ENCODE peak calls at places on chromosomes 7 and 10, in seven cellular contexts. S is dermis microvascular lymphatic vessel endothelial cell; R is activated gamma-delta T cell treated with anti-CD3 and anti-CD28 coated beads, Interleukin-2, amount 50 U/mL, for 16 hours; T is HEK293T; B is H7; A is MV-4-11; V is stimulated activated effector memory CD8-positive, alpha-beta T cell treated with anti-CD3 and anti-CD28 coated beads, Interleukin-12 subunit alpha, Interleukin-12 subunit beta, amount 100 ng/mL, for 72 hours. E is an unnamed sample.
A peak's percentile ranks its signal among the peaks of the same experiment; 100 is the strongest.

GRCh38 chr7:34735526-34735925 is 77.5 kb downstream of the NPSR1 start:
- DNase-seq in V (no peak), S (no peak), B (no peak), T (no peak), A (no peak), R (no peak), E (no peak)

GRCh38 chr10:14751576-14752330 is 22.9 kb downstream of the FAM107B start:
- DNase-seq in R (no peak), V (no peak), A (peak; percentile 85), T (no peak), S (no peak), B (no peak), E (no peak)

GRCh38 chr10:96906864-96907263 is 74.8 kb downstream of the LCOR start:
- DNase-seq in S (no peak), V (no peak), R (no peak), T (no peak), B (no peak), A (no peak), E (no peak)

GRCh38 chr10:126302831-126303230 is 85.4 kb downstream of the ADAM12 start:
- DNase-seq in A (no peak), T (no peak), S (no peak), B (no peak), R (no peak), V (no peak), E (peak; percentile 5)

GRCh38 chr10:1178506-1178905 is 122.3 kb downstream of the WDR37 start:
- DNase-seq in S (no peak), T (no peak), R (no peak), B (peak; percentile 54), A (no peak), V (no peak), E (no peak)

GRCh38 chr10:52030051-52030867 is 283.8 kb upstream of the DKK1 start:
- DNase-seq in R (no peak), B (no peak), V (no peak), T (no peak), A (no peak), S (no peak), E (no peak)

GRCh38 chr10:6388261-6388893 is 185.6 kb downstream of the PFKFB3 start:
- DNase-seq in B (no peak), V (no peak), S (no peak), T (no peak), A (no peak), R (no peak), E (no peak)

GRCh38 chr10:113576853-113577252 is 24.0 kb downstream of the HABP2 start:
- DNase-seq in S (peak; percentile 31), R (no peak), A (peak; percentile 2), B (peak; percentile 61), V (no peak), T (peak; percentile 40), E (no peak)

GRCh38 chr10:96556003-96556402 is 30.8 kb downstream of the TM9SF3 start:
- DNase-seq in V (no peak), R (no peak), S (peak; percentile 29), T (peak; percentile 13), A (no peak), B (peak; percentile 10), E (peak; percentile 1)

GRCh38 chr10:10209152-10209551 is 808.5 kb upstream of the CELF2 start:
- DNase-seq in A (peak; percentile 91), S (no peak), R (no peak), B (no peak), T (no peak), V (no peak), E (no peak)

GRCh38 chr7:35465791-35466336 is 212.0 kb upstream of the TBX20 start:
- DNase-seq in A (no peak), R (no peak), T (no peak), S (no peak), B (no peak), V (no peak), E (peak; percentile 98)

GRCh38 chr7:140646931-140647647 is 6.5 kb upstream of the DENND2A start:
- DNase-seq in R (peak; percentile 17), A (no peak), T (peak; percentile 77), V (peak; percentile 64), B (peak; percentile 87), S (no peak), E (peak; percentile 76)

GRCh38 chr7:120407015-120407414 is 134.0 kb downstream of the KCND2 start:
- DNase-seq in S (peak; percentile 69), T (no peak), B (no peak), R (no peak), A (no peak), V (no peak), E (no peak)

GRCh38 chr10:129679207-129679606 is 212.2 kb downstream of the MGMT start:
- DNase-seq in A (no peak), B (no peak), T (no peak), R (no peak), S (no peak), V (no peak), E (no peak)

GRCh38 chr7:24911213-24911603 is 68.8 kb downstream of the OSBPL3 start:
- DNase-seq in R (peak; percentile 17), B (no peak), T (no peak), V (peak; percentile 50), S (no peak), A (peak; percentile 41), E (peak; percentile 23)

GRCh38 chr10:78572565-78572964 is 496.2 kb upstream of the ZMIZ1 start:
- DNase-seq in V (no peak), S (no peak), R (no peak), A (no peak), T (no peak), B (no peak), E (no peak)